ENCODE peak calls at places on chromosomes 16 and 17, in nine cellular contexts. K is CD8-positive, alpha-beta T cell; Z is pancreas; U is upper lobe of right lung; F is aorta; C is lower lobe of right lung; O is IMR-90; X is psoas muscle; D is HCT116. N is an unnamed sample.

GRCh38 chr16:30054451-30054850 is 11.1 kb upstream of the ALDOA start:
- ATAC-seq in K (no peak), D (no peak), Z (no peak), U (no peak), C (no peak), X (no peak), F (no peak), O (no peak), N (no peak)

GRCh38 chr16:16109453-16110110 is 113.7 kb downstream of the ABCC6 start:
- ATAC-seq in D (no peak), X (no peak), U (no peak), C (no peak), Z (peak; percentile 82), O (no peak), F (no peak), K (no peak), N (no peak)

GRCh38 chr16:84897911-84898377 is 78.2 kb downstream of the CRISPLD2 start:
- ATAC-seq in X (no peak), U (peak; percentile 79), C (peak; percentile 74), F (no peak), O (no peak), Z (no peak), K (no peak), D (no peak), N (peak; percentile 67)

GRCh38 chr16:53219795-53220194 is 165.0 kb downstream of the CHD9 start:
- ATAC-seq in U (peak; percentile 60), O (peak; percentile 82), Z (no peak), F (peak; percentile 19), C (peak; percentile 62), D (no peak), X (no peak), K (no peak), N (no peak)

GRCh38 chr16:10957771-10958486 is 13.6 kb downstream of the CLEC16A start:
- ATAC-seq in K (peak; percentile 48), D (no peak), U (no peak), C (no peak), X (no peak), F (no peak), Z (no peak), O (no peak), N (no peak)

GRCh38 chr17:28133562-28133970 is 91.1 kb downstream of the NLK start:
- ATAC-seq in O (peak; percentile 69), Z (no peak), X (no peak), C (no peak), F (no peak), U (no peak), K (no peak), D (no peak), N (no peak)

GRCh38 chr17:8019665-8020064 is 17.2 kb downstream of the GUCY2D start:
- ATAC-seq in C (peak; percentile 54), K (no peak), Z (no peak), D (no peak), O (no peak), X (no peak), U (peak; percentile 6), F (no peak), N (no peak)

GRCh38 chr16:86517652-86518258 is 7.4 kb downstream of the FOXF1 start:
- ATAC-seq in K (no peak), X (peak; percentile 51), U (peak; percentile 65), O (peak; percentile 47), F (peak; percentile 77), Z (no peak), C (peak; percentile 58), D (peak; percentile 84), N (peak; percentile 73)

GRCh38 chr16:65094009-65094408 is 27.9 kb downstream of the CDH11 start:
- ATAC-seq in K (no peak), F (no peak), U (no peak), Z (no peak), X (no peak), C (no peak), O (no peak), D (no peak), N (no peak)

GRCh38 chr17:21539146-21539545 is 153.2 kb upstream of the KCNJ18 start:
- ATAC-seq in Z (no peak), C (no peak), D (no peak), O (no peak), F (no peak), U (no peak), K (no peak), X (no peak), N (no peak)

GRCh38 chr16:14494396-14494795 is 135.7 kb downstream of the PARN start:
- ATAC-seq in K (no peak), Z (no peak), F (no peak), U (no peak), O (no peak), C (no peak), D (no peak), X (no peak), N (no peak)

GRCh38 chr17:1039511-1040215 is 42.7 kb downstream of the TIMM22 start:
- ATAC-seq in D (no peak), O (no peak), X (peak; percentile 86), Z (peak; percentile 61), K (no peak), F (peak; percentile 45), C (peak; percentile 91), U (peak; percentile 92), N (peak; percentile 78)

GRCh38 chr17:64296246-64296645 is 33.2 kb upstream of the TEX2 start:
- ATAC-seq in F (no peak), X (no peak), K (no peak), U (no peak), D (no peak), Z (no peak), C (no peak), O (peak; percentile 63), N (no peak)

GRCh38 chr16:3960049-3960809 is 79.7 kb upstream of the CREBBP start:
- ATAC-seq in Z (peak; percentile 38), F (peak; percentile 45), K (no peak), X (peak; percentile 20), O (peak; percentile 33), U (no peak), D (peak; percentile 61), C (no peak), N (peak; percentile 17)

GRCh38 chr16:89054261-89054661 is 39.4 kb upstream of the ACSF3 start:
- ATAC-seq in O (no peak), K (no peak), Z (no peak), C (no peak), F (no peak), D (no peak), X (no peak), U (no peak), N (no peak)

DNA sequence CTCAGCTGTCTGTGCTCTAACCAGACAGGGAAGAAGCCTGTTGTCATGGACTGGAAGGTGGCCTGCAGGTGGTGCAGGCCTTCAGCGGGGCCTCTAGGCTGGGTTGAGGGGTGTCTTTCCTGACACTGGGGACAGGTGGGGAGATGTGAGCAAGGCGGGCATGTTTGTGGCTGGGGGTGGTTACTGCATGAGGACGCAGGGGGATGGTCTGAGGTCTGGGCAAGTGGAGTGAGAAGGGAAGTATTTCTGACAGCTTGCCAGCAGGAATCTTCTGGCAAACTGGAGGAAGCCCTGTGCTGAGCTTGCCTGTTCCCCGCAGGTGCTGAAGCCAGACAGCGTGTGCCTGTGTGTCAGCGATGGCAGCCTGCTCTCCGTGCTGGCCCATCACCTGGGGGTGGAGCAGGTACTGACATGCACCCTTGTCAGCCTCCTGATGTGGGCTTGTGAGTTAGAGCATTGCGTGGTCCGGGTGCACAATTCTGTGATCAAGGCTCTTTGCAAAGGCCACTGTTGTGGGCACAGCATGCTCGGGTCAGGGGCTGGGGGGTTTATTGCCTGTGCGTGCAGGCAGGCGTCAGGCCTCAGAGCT is 36.2 kb downstream of the PRMT7 start:
- ATAC-seq in O (no peak), X (peak; percentile 12), K (no peak), D (no peak), C (no peak), F (no peak), Z (no peak), U (no peak), N (no peak)
- H3K36me3 ChIP-seq in O (peaks cover 66% of the 10 kb centered on the region), X (peaks cover 77% of the 10 kb centered on the region), K (peaks cover 53% of the 10 kb centered on the region), D (peaks cover 21% of the 10 kb centered on the region), C (peaks cover 93% of the 10 kb centered on the region), F (no peaks in the 10 kb centered on the region), Z (peaks cover 25% of the 10 kb centered on the region), U (peaks cover 74% of the 10 kb centered on the region), N (no peaks in the 10 kb centered on the region)

DNA sequence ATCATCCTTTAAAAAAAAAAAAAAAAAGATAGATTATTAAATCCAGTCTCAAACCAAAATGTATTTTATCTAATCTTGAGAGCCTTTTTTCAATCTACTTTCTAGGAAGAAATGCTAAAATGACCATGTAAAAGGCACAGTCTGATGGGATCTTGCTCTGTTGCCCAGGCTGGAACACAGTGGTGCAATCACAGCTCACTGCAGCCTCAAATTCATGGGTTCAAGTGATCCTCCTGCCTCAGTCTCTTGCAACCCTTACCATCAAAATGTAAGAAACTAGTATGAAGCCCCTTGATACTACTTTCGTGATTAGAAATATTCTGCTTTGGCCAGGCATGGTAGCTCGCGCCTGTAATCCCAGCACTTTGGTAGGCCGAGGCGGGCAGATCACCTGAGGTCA is 70.8 kb downstream of the HELZ start:
- ATAC-seq in D (no peak), U (no peak), F (no peak), C (no peak), K (no peak), X (no peak), O (no peak), Z (no peak), N (no peak)
- H3K36me3 ChIP-seq in D (no peaks in the 10 kb centered on the region), U (peaks cover 41% of the 10 kb centered on the region), F (peaks cover 2% of the 10 kb centered on the region), C (peaks cover 61% of the 10 kb centered on the region), K (peaks cover 23% of the 10 kb centered on the region), X (peaks cover 54% of the 10 kb centered on the region), O (peaks cover 11% of the 10 kb centered on the region), Z (no peaks in the 10 kb centered on the region), N (peaks cover 6% of the 10 kb centered on the region)

DNA sequence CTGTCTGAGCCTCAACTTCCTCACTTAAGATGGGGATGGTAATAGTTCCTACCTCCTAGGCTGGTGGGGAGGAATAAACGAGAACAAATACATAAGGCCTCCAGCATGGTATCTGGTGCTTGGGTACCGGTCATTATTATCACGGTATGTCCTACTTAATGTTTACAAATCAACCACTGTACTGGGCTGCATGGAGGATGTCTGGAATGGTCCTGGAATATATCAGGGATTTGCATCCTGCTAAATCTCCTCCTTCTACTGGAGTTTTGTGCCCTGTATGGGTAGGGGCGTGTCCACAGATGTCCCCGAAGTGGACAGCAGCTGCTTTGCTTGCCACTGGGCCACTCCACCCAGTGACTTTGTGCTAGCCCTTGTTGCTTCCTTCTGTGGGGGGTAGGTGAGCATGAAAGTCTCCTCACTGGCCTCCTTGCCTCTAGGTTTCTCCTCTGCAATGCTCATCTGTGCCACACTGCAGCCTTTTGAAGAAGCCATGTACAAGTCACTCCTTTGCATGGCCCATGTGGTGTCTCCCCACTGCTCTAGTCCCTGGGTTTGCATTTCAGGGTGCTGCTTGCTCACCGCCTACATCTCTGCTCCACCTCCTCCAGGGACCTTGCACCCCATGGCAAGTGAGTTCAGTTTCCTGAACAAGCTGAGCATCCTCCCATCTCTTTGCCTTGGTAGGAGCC is 2.2 kb upstream of the CMIP start:
- ATAC-seq in U (no peak), X (no peak), K (peak; percentile 31), F (no peak), Z (no peak), C (no peak), O (no peak), D (no peak), N (no peak)
- H3K36me3 ChIP-seq in U (no peaks in the 10 kb centered on the region), X (no peaks in the 10 kb centered on the region), K (no peaks in the 10 kb centered on the region), F (no peaks in the 10 kb centered on the region), Z (no peaks in the 10 kb centered on the region), C (no peaks in the 10 kb centered on the region), O (no peaks in the 10 kb centered on the region), D (no peaks in the 10 kb centered on the region), N (no peaks in the 10 kb centered on the region)

DNA sequence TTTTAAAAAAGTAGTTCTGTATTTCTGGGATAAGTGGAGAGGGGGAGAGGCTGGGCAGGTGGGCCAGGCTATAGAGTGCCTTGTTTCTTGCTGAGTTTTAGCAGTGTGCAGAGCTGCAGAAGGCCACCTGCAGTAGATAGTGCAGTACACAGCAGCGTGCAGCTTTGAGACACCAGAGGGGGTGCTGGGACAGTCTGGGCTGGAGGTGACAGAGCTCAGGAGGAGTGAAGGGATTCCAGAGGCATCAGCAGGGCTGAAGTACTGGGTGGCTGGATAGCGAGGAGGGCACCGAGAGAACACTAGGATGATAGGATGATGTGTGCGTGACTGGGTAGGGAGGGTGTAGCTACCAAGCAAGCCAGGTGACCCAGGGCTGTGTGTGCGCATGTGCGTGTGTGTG is 26.6 kb downstream of the LCMT1 start:
- ATAC-seq in F (no peak), O (no peak), D (peak; percentile 36), C (no peak), K (no peak), X (no peak), Z (no peak), U (no peak), N (no peak)
- H3K36me3 ChIP-seq in F (peaks cover 3% of the 10 kb centered on the region), O (peaks cover 34% of the 10 kb centered on the region), D (peaks cover 22% of the 10 kb centered on the region), C (peaks cover 92% of the 10 kb centered on the region), K (peaks cover 38% of the 10 kb centered on the region), X (peaks cover 83% of the 10 kb centered on the region), Z (peaks cover 33% of the 10 kb centered on the region), U (peaks cover 72% of the 10 kb centered on the region), N (no peaks in the 10 kb centered on the region)

N was measured in gastroesophageal sphincter.